ENCODE peak calls at places on chromosomes 6 and 20, in ten cellular contexts. T is heart right ventricle, M is choroid plexus epithelial cell, F is GM23338, D is ascending aorta, J is sigmoid colon, B is astrocyte of the spinal cord, W is breast epithelium, L is mucosa of descending colon, K is Peyer's patch. P is an unnamed sample.

GRCh38 chr20:478949-479429 is 16.7 kb upstream of the TBC1D20 start:
- DNase-seq in D (no peak), W (no peak), F (peak), J (no peak), T (peak), K (no peak), L (peak), B (peak), M (peak), P (peak)

GRCh38 chr6:147035891-147036290 is 168.3 kb upstream of the STXBP5 start:
- DNase-seq in L (no peak), K (no peak), F (no peak), M (peak), T (no peak), B (no peak), D (no peak), W (no peak), J (no peak), P (no peak)

GRCh38 chr6:27468334-27468733 is 4.6 kb downstream of the ZNF184 start:
- DNase-seq in L (no peak), J (no peak), B (peak), K (no peak), F (no peak), W (no peak), T (no peak), D (no peak), M (peak), P (peak)

GRCh38 chr20:54629632-54630031 is 154.2 kb downstream of the DOK5 start:
- DNase-seq in F (no peak), T (no peak), D (no peak), L (no peak), K (no peak), M (no peak), J (no peak), B (no peak), W (no peak), P (no peak)

GRCh38 chr20:60201198-60201597 is 243.0 kb downstream of the CDH26 start:
- DNase-seq in J (no peak), D (no peak), L (no peak), M (no peak), T (no peak), W (no peak), K (no peak), B (no peak), F (no peak), P (no peak)

GRCh38 chr6:36769676-36770499 is 69.4 kb downstream of the CPNE5 start:
- DNase-seq in D (no peak), T (no peak), J (no peak), M (peak), L (no peak), F (no peak), K (peak), W (no peak), B (peak), P (peak)

GRCh38 chr6:112298021-112298745 is 43.8 kb upstream of the LAMA4 start:
- DNase-seq in L (no peak), F (no peak), B (peak), M (peak), D (no peak), K (no peak), J (no peak), T (peak), W (no peak), P (peak)

GRCh38 chr6:137258170-137258569 is 39.0 kb upstream of the IFNGR1 start:
- DNase-seq in T (no peak), M (peak), W (no peak), F (no peak), K (peak), D (no peak), B (no peak), J (no peak), L (no peak), P (no peak)

GRCh38 chr6:123467437-123467836 is 169.3 kb downstream of the TRDN start:
- DNase-seq in D (no peak), M (no peak), L (no peak), K (no peak), W (no peak), J (no peak), B (no peak), F (peak), T (no peak), P (no peak)

GRCh38 chr6:45566882-45567281 is 189.1 kb upstream of the SUPT3H start:
- DNase-seq in M (peak), F (peak), J (no peak), T (no peak), K (no peak), W (no peak), L (no peak), D (no peak), B (peak), P (peak)

GRCh38 chr6:50361641-50362331 is 312.1 kb upstream of the DEFB112 start:
- DNase-seq in M (no peak), F (peak), B (no peak), L (no peak), W (no peak), D (no peak), T (no peak), K (no peak), J (no peak), P (no peak)

GRCh38 chr6:21357262-21357661 is 236.3 kb upstream of the SOX4 start:
- DNase-seq in T (no peak), L (no peak), W (no peak), J (no peak), B (no peak), D (no peak), F (no peak), K (no peak), M (no peak), P (no peak)

GRCh38 chr6:165181951-165182414 is 127.4 kb downstream of the C6orf118 start:
- DNase-seq in T (no peak), F (peak), W (no peak), M (peak), K (no peak), D (no peak), L (no peak), B (peak), J (no peak), P (peak)

GRCh38 chr20:54475334-54476287 is at the start of gene DOK5:
- DNase-seq in F (peak), L (peak), T (peak), D (no peak), M (peak), J (peak), B (peak), K (no peak), W (no peak), P (peak)

GRCh38 chr6:5878792-5879191 is 127.9 kb downstream of the NRN1 start:
- DNase-seq in F (no peak), W (no peak), T (no peak), J (no peak), K (no peak), M (no peak), D (no peak), L (no peak), B (no peak), P (no peak)

GRCh38 chr6:138765896-138766487 is 7.6 kb upstream of the CCDC28A start:
- DNase-seq in W (no peak), F (peak), M (peak), K (no peak), T (no peak), L (peak), B (peak), J (no peak), D (no peak), P (peak)

GRCh38 chr6:148240866-148241477 is 101.7 kb upstream of the SASH1 start:
- DNase-seq in F (no peak), L (no peak), W (no peak), K (no peak), T (no peak), D (no peak), B (no peak), M (peak), J (no peak), P (peak)

GRCh38 chr6:21461844-21462518 is 131.6 kb upstream of the SOX4 start:
- DNase-seq in L (no peak), F (no peak), W (no peak), D (no peak), M (no peak), B (no peak), J (no peak), K (no peak), T (no peak), P (no peak)

GRCh38 chr20:31678389-31679356 is 41.0 kb downstream of the COX4I2 start:
- DNase-seq in B (no peak), W (no peak), D (no peak), L (no peak), J (no peak), M (peak), T (no peak), F (peak), K (no peak), P (peak)

GRCh38 chr20:33660035-33660684 is 2.0 kb upstream of the C20orf144 start:
- DNase-seq in D (no peak), T (no peak), B (no peak), L (no peak), J (peak), F (no peak), K (no peak), W (no peak), M (no peak), P (no peak)

GRCh38 chr6:12608016-12608860 is 108.3 kb upstream of the PHACTR1 start:
- DNase-seq in W (no peak), F (no peak), L (no peak), M (peak), K (no peak), T (no peak), J (no peak), D (no peak), B (peak), P (peak)

GRCh38 chr6:100240798-100241197 is 223.9 kb downstream of the SIM1 start:
- DNase-seq in J (no peak), F (no peak), W (no peak), M (no peak), B (no peak), T (no peak), D (no peak), L (no peak), K (no peak), P (no peak)

GRCh38 chr6:170269151-170269872 is 21.6 kb downstream of the DLL1 start:
- DNase-seq in F (no peak), B (no peak), T (no peak), J (no peak), W (no peak), L (peak), M (no peak), D (no peak), K (no peak), P (no peak)

GRCh38 chr6:139161817-139162284 is 27.0 kb downstream of the HECA start:
- DNase-seq in M (no peak), L (no peak), T (no peak), B (no peak), D (no peak), W (no peak), J (no peak), F (no peak), K (peak), P (no peak)

GRCh38 chr6:161414180-161414579 is 140.3 kb upstream of the AGPAT4 start:
- DNase-seq in J (no peak), L (no peak), D (no peak), M (no peak), F (no peak), K (no peak), W (no peak), T (no peak), B (no peak), P (no peak)

DNA sequence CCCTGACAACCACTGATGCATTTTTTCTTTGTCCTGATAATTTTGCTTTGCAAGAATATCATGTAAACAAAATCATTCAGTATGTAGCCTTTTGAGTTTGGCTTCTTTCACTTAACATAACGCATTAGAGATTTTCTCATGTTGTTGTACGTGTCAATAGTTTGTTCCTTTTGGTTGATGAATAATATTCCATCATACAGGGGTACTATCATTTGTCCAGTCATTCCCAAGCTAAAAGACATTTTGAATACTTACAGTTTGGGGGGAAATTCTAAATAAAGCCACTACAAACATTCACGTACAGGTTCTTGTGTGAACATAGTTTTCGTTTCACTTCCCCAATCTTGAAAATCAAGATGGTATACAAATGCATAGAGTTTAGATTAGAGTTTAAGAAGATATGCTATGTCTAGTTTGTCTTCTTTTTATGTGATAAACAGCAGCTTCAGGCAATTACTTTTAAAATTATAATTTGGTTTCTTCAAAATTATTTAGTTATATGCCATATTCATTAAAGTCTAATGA is 5.2 kb downstream of the HAO1 start:
- DNase-seq in K (no peak), L (no peak), M (no peak), J (no peak), W (no peak), D (no peak), T (no peak), B (no peak), F (no peak), P (no peak)
- H3K4me3 ChIP-seq in K (no peak), L (no peak), M (no peak), J (no peak), W (no peak), D (no peak), T (no peak), B (no peak), F (no peak), P (no peak)

DNA sequence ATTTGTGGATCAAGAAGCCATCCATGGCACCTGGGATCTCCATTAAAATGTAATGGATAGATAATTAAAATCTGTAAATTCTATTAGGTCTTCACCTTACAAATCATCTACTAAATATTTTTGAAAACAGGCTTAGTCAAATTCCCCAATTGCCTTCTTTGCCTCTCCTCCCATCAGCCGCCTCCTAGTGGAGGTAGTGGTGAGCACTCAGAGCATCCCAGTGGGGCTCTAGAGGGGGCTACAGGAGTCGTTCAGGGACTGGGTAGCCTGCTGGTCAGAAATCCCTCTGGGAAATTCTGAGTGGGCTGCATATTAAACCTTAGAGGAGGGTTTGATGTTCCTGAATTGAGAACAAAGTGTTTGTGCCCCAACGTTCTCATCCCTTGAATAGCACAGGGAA is 20.8 kb upstream of the PAX1 start:
- DNase-seq in W (no peak), L (no peak), B (no peak), M (no peak), J (no peak), F (peak), K (no peak), T (no peak), D (no peak), P (no peak)
- TF ChIP-seq CTCF in W (no peak), L (no peak), B (no peak), M (no peak), J (no peak), F (peak), K (no peak), T (no peak), D (no peak), P (no peak)

GRCh38 chr20:48921883-48922867 is 664 bp downstream of the ARFGEF2 start:
- DNase-seq in F (peak), W (no peak), B (peak), L (peak), T (peak), M (no peak), J (no peak), K (peak), D (no peak), P (no peak)

GRCh38 chr20:48920527-48921167 is 864 bp upstream of the ARFGEF2 start:
- DNase-seq in B (no peak), W (no peak), K (no peak), J (no peak), D (no peak), F (no peak), L (no peak), M (no peak), T (no peak), P (no peak)

GRCh38 chr20:48924711-48925109 is 3.2 kb downstream of the ARFGEF2 start:
- DNase-seq in D (no peak), L (no peak), W (no peak), B (no peak), K (no peak), J (no peak), M (no peak), F (no peak), T (no peak), P (no peak)

GRCh38 chr20:48921168-48921882 is at the start of gene ARFGEF2:
- DNase-seq in K (peak), D (peak), L (peak), W (peak), T (peak), J (peak), M (peak), B (peak), F (peak), P (peak)

GRCh38 chr20:48923149-48923718 is 1.7 kb downstream of the ARFGEF2 start:
- DNase-seq in F (no peak), J (no peak), B (no peak), T (no peak), D (no peak), W (no peak), K (no peak), M (no peak), L (no peak), P (peak)
- H3K4me3 ChIP-seq in F (peak), J (no peak), B (no peak), T (no peak), D (no peak), W (peak), K (peak), M (no peak), L (no peak), P (peak)

DNA sequence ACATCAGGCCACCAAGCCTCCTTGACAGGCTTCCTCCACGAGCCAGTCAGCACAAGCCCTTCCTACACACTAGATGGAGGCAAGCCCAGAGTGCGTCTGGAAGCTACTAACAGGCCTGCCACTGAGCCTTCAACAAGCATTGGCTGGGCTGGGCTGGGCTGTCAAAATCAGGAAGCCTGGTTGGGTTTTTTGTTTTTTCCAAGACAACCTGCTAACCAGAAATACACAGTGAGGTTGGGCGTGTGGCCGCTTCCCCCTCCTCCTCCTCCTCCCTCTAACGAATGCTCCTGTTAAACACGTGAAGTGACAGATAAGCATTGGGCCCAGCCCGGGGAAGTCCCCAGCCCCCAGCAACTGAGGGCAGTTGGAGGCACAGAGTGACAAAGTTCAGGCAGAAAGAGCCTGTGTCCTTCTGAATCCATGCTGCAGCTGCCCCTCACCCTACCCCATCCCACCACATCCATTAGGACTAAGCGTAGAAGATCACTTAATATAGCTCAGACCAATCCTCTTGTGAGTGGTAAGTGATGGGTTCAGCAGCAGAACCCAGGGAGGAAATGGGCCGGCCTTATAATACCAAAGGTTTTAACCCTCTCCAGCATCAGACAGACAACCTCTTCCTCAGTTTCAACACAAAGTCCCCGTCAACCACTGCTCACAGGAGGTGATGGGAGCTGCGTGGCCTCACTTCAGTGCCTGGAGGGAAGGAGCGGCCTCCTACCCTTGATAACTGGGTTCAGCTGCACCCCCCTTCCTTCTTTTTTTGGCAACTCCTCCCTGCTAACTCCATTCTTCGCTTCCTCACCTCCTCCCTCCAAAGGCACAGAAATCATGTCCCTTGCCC is 1.1 kb downstream of the NFATC2 start:
- DNase-seq in K (peak), F (peak), W (peak), B (peak), M (peak), L (peak), D (peak), J (peak), T (peak), P (peak)
- TF ChIP-seq CTCF in K (no peak), F (no peak), W (no peak), B (no peak), M (no peak), L (no peak), D (no peak), J (no peak), T (no peak), P (no peak)

GRCh38 chr6:73696990-73697651 is 1.1 kb downstream of the CD109 start:
- DNase-seq in J (no peak), K (no peak), M (no peak), D (no peak), B (peak), F (peak), L (no peak), W (no peak), T (no peak), P (no peak)
- H3K4me3 ChIP-seq in J (peak), K (no peak), M (peak), D (peak), B (peak), F (peak), L (no peak), W (no peak), T (no peak), P (peak)

GRCh38 chr6:72140795-72141194 is 254.4 kb downstream of the RIMS1 start:
- DNase-seq in B (peak), F (peak), T (no peak), J (no peak), D (no peak), W (no peak), K (no peak), M (peak), L (no peak), P (peak)
- TF ChIP-seq CTCF in B (no peak), F (peak), T (no peak), J (no peak), D (no peak), W (no peak), K (no peak), M (no peak), L (no peak), P (no peak)

P was measured in fibroblast of the aortic adventitia.